ENCODE peak calls at places on chromosomes 7 and 10, in eight cellular contexts. T, W, L, H, R, E, S and X are unnamed samples.

GRCh38 chr7:38391751-38392150 is 118.3 kb upstream of the TARP start:
- DNase-seq in T (no peak), W (no peak), L (no peak), H (no peak), R (no peak), E (no peak), S (no peak), X (no peak)

GRCh38 chr7:116522247-116522646 is 2.6 kb upstream of the CAV1 start:
- DNase-seq in T (no peak), W (no peak), L (peak), H (no peak), R (no peak), E (peak), S (peak), X (peak)

GRCh38 chr7:157612664-157613561 is 276.1 kb downstream of the DNAJB6 start:
- DNase-seq in T (peak), W (no peak), L (peak), H (no peak), R (no peak), E (no peak), S (no peak), X (peak)

GRCh38 chr10:123862421-123863188 is 29.0 kb downstream of the CPXM2 start:
- DNase-seq in T (no peak), W (no peak), L (no peak), H (no peak), R (no peak), E (peak), S (no peak), X (no peak)

GRCh38 chr7:147235983-147236382 is 1119.4 kb downstream of the CNTNAP2 start:
- DNase-seq in T (no peak), W (no peak), L (no peak), H (no peak), R (no peak), E (no peak), S (no peak), X (no peak)

GRCh38 chr10:102552533-102552932 is 48.8 kb downstream of the SUFU start:
- DNase-seq in T (no peak), W (peak), L (no peak), H (no peak), R (no peak), E (no peak), S (no peak), X (no peak)

GRCh38 chr7:6705959-6706665 is 635 bp downstream of the ZNF12 start:
- DNase-seq in T (peak), W (no peak), L (peak), H (peak), R (peak), E (peak), S (no peak), X (no peak)

GRCh38 chr10:70458329-70459060 is 17.0 kb upstream of the NODAL start:
- DNase-seq in T (peak), W (peak), L (peak), H (no peak), R (no peak), E (peak), S (no peak), X (peak)

GRCh38 chr10:95181731-95182130 is 12.3 kb upstream of the ACSM6 start:
- DNase-seq in T (no peak), W (no peak), L (no peak), H (no peak), R (no peak), E (peak), S (no peak), X (peak)

GRCh38 chr7:17041324-17041723 is 159.5 kb upstream of the AGR3 start:
- DNase-seq in T (no peak), W (no peak), L (no peak), H (no peak), R (no peak), E (peak), S (no peak), X (peak)

GRCh38 chr7:155793720-155794119 is 18.5 kb downstream of the SHH start:
- DNase-seq in T (no peak), W (no peak), L (no peak), H (no peak), R (no peak), E (no peak), S (no peak), X (no peak)

GRCh38 chr10:119634219-119634544 is 17.0 kb upstream of the BAG3 start:
- DNase-seq in T (no peak), W (no peak), L (no peak), H (no peak), R (no peak), E (peak), S (no peak), X (no peak)

GRCh38 chr10:35452847-35453246 is 116.5 kb downstream of the CCNY start:
- DNase-seq in T (no peak), W (no peak), L (no peak), H (no peak), R (no peak), E (no peak), S (no peak), X (no peak)

GRCh38 chr10:29865700-29866355 is 193.6 kb downstream of the JCAD start:
- DNase-seq in T (peak), W (no peak), L (no peak), H (no peak), R (no peak), E (no peak), S (peak), X (peak)

GRCh38 chr7:22586101-22586805 is 86.3 kb upstream of the STEAP1B start:
- DNase-seq in T (no peak), W (no peak), L (no peak), H (no peak), R (no peak), E (no peak), S (no peak), X (peak)

GRCh38 chr10:22712959-22713852 is 1.2 kb downstream of the PIP4K2A start:
- DNase-seq in T (peak), W (peak), L (peak), H (peak), R (peak), E (peak), S (no peak), X (peak)

GRCh38 chr10:14253079-14253478 is 77.6 kb downstream of the FRMD4A start:
- DNase-seq in T (no peak), W (no peak), L (no peak), H (no peak), R (no peak), E (no peak), S (no peak), X (peak)

GRCh38 chr7:129343099-129343700 is 91.0 kb upstream of the STRIP2 start:
- DNase-seq in T (peak), W (peak), L (peak), H (peak), R (peak), E (peak), S (peak), X (peak)

GRCh38 chr10:79162861-79163662 is 94.3 kb downstream of the ZMIZ1 start:
- DNase-seq in T (no peak), W (no peak), L (no peak), H (no peak), R (no peak), E (peak), S (no peak), X (peak)

GRCh38 chr10:79102056-79102874 is 33.5 kb downstream of the ZMIZ1 start:
- DNase-seq in T (peak), W (peak), L (peak), H (no peak), R (no peak), E (peak), S (no peak), X (peak)

GRCh38 chr7:7330997-7331396 is 148.7 kb downstream of the C1GALT1 start:
- DNase-seq in T (no peak), W (peak), L (peak), H (no peak), R (no peak), E (no peak), S (no peak), X (no peak)

GRCh38 chr10:1938317-1938716 is 201.0 kb upstream of the ADARB2 start:
- DNase-seq in T (no peak), W (no peak), L (no peak), H (peak), R (no peak), E (no peak), S (no peak), X (no peak)

GRCh38 chr7:102395620-102395957 is 574 bp upstream of the PRKRIP1 start:
- DNase-seq in T (no peak), W (no peak), L (no peak), H (no peak), R (peak), E (peak), S (no peak), X (no peak)

GRCh38 chr7:72087926-72088325 is 324.2 kb downstream of the CALN1 start:
- DNase-seq in T (no peak), W (no peak), L (no peak), H (no peak), R (no peak), E (no peak), S (no peak), X (no peak)

GRCh38 chr7:138278601-138279000 is 181.5 kb upstream of the TRIM24 start:
- DNase-seq in T (no peak), W (no peak), L (no peak), H (no peak), R (no peak), E (no peak), S (no peak), X (peak)

GRCh38 chr10:78742406-78742729 is 326.4 kb upstream of the ZMIZ1 start:
- DNase-seq in T (no peak), W (no peak), L (no peak), H (no peak), R (no peak), E (no peak), S (no peak), X (no peak)

GRCh38 chr7:41942468-41943097 is 239.7 kb upstream of the INHBA start:
- DNase-seq in T (peak), W (no peak), L (peak), H (no peak), R (no peak), E (no peak), S (no peak), X (peak)

GRCh38 chr7:156152380-156152779 is 340.1 kb upstream of the SHH start:
- DNase-seq in T (peak), W (no peak), L (no peak), H (no peak), R (no peak), E (no peak), S (no peak), X (peak)

DNA sequence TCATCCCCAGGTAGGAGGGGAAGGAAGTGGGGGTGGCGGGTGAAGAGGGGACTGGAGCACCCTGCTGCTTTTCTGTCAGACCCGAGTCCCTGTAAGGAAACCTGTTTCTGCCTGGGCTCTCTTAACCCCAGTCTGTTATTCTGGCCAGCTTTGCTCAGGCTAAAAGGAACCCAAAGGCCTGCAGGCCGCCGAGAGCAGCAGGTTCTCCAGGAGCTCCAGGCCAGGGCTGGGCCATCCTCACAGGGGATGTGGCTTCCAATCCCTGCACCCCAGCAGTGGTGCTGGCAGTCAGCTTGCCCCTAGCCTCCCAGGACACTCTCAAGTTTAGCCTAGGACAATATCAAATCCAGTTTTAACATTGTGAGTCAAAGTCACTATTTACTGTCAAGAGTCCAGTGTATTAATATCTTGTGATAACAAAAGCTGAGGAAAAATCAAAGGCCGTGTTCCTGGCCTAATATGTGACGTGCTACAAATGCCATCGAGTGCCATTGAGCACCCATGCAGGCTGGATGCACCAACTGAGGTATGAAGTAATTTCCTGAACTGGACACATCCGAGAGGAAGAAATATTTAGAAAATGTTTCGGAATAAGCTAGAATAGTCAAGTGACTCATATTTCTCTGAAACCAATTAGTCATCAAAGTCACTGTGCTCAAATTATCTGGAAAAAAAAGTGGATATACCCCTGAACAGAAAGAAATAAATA is 7.0 kb downstream of the PKD1L1 start:
- DNase-seq in T (no peak), W (no peak), L (no peak), H (no peak), R (no peak), E (peak), S (no peak), X (peak)
- TF ChIP-seq EZH2phosphoT487 in T (no peak), W (no peak), L (no peak), H (no peak), R (no peak), E (no peak), S (no peak), X (no peak)

GRCh38 chr10:44366936-44367630 is 17.8 kb downstream of the CXCL12 start:
- DNase-seq in T (no peak), W (no peak), L (no peak), H (no peak), R (no peak), E (peak), S (no peak), X (no peak)
- TF ChIP-seq EZH2phosphoT487 in T (no peak), W (no peak), L (no peak), H (no peak), R (no peak), E (no peak), S (no peak), X (no peak)

DNA sequence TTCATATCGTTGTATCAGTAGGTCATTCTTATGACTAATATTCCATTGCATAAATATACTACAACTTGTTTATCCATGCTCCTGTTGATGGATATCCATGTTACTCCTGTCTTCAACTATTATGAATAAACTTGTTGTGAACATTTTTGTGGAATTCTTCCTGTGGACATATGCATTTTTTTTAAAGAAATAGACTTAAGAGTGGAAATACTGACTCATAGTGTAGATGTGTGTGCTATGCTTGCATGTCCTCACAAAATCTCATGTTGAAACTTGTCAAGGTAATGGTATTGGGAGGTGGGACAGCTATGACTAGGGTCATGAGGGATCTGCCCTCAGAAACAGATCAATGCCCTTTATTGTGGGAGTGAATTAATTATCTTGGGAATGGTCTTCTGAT is 240.5 kb upstream of the PRSS58 start:
- DNase-seq in T (no peak), W (no peak), L (no peak), H (no peak), R (no peak), E (peak), S (no peak), X (no peak)
- TF ChIP-seq EZH2phosphoT487 in T (no peak), W (no peak), L (no peak), H (no peak), R (no peak), E (no peak), S (no peak), X (no peak)

DNA sequence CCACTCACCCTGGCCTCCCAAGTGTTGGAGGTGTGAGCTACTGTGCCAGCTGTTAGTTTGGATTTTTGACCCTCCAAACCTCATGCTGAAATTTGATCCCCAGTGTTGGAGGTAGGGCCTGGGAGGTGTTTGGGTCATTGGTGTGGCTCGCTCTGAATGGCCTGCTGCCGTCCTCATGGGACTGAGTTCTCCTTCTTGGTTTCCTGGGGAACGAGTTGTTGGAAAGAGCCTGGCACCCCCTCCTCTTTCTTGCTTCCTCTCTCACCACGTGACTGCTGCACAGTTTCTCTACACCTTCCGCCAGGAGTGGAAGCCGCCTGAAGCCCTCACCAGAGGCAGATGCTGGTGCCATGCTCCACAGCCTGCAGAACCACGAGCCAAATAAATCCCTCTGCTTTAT is 253.5 kb downstream of the PHTF2 start:
- DNase-seq in T (no peak), W (no peak), L (peak), H (no peak), R (no peak), E (no peak), S (no peak), X (no peak)
- TF ChIP-seq EZH2phosphoT487 in T (no peak), W (no peak), L (no peak), H (no peak), R (no peak), E (no peak), S (no peak), X (no peak)

GRCh38 chr7:139830292-139830691 is 1.2 kb downstream of the TBXAS1 start:
- DNase-seq in T (no peak), W (no peak), L (no peak), H (no peak), R (no peak), E (no peak), S (no peak), X (no peak)

GRCh38 chr7:139830779-139831498 is 1.9 kb downstream of the TBXAS1 start:
- DNase-seq in T (no peak), W (no peak), L (no peak), H (no peak), R (no peak), E (no peak), S (no peak), X (no peak)

GRCh38 chr7:139829654-139830130 is 628 bp downstream of the TBXAS1 start:
- DNase-seq in T (no peak), W (no peak), L (no peak), H (no peak), R (no peak), E (no peak), S (no peak), X (no peak)

GRCh38 chr7:139828446-139828845 is 618 bp upstream of the TBXAS1 start:
- DNase-seq in T (no peak), W (no peak), L (no peak), H (no peak), R (no peak), E (no peak), S (no peak), X (no peak)

GRCh38 chr7:139828880-139829653 is at the start of gene TBXAS1:
- DNase-seq in T (peak), W (no peak), L (no peak), H (no peak), R (peak), E (no peak), S (no peak), X (peak)
- TF ChIP-seq EZH2phosphoT487 in T (no peak), W (no peak), L (no peak), H (no peak), R (no peak), E (no peak), S (no peak), X (no peak)

GRCh38 chr10:60114765-60115586 is 208.6 kb upstream of the CCDC6 start:
- DNase-seq in T (peak), W (peak), L (peak), H (peak), R (peak), E (peak), S (peak), X (peak)
- TF ChIP-seq EZH2phosphoT487 in T (no peak), W (no peak), L (no peak), H (no peak), R (no peak), E (no peak), S (no peak), X (no peak)

GRCh38 chr10:121540773-121541395 is 57.4 kb downstream of the FGFR2 start:
- DNase-seq in T (no peak), W (no peak), L (no peak), H (no peak), R (no peak), E (no peak), S (no peak), X (no peak)
- TF ChIP-seq EZH2phosphoT487 in T (no peak), W (no peak), L (no peak), H (no peak), R (no peak), E (no peak), S (no peak), X (no peak)

GRCh38 chr10:128316327-128316726 is 190.1 kb upstream of the MKI67 start:
- DNase-seq in T (no peak), W (no peak), L (no peak), H (no peak), R (no peak), E (no peak), S (no peak), X (no peak)
- TF ChIP-seq EZH2phosphoT487 in T (no peak), W (no peak), L (no peak), H (no peak), R (no peak), E (no peak), S (no peak), X (no peak)

DNA sequence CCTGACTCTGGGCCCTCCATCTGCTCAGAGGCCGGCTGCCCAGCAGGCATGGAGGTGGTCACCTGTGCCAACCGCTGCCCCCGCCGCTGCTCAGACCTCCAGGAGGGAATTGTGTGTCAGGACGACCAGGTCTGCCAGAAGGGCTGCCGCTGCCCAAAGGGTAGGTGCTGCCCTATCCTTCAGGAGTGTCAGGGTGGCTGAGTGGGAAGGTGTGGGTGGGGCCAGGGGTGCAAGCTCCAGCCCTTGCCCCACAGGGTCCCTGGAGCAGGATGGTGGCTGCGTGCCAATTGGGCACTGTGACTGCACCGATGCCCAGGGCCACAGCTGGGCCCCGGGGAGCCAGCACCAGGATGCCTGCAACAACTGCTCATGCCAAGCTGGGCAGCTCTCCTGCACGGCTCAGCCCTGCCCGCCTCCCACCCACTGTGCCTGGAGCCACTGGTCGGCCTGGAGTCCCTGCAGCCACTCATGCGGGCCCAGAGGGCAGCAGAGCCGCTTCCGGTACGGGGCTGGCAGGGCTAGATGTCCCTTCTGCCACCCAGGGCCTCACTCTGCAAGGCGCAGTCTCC is 17.5 kb upstream of the ZNF862 start:
- DNase-seq in T (no peak), W (no peak), L (no peak), H (no peak), R (no peak), E (no peak), S (no peak), X (no peak)
- TF ChIP-seq EZH2phosphoT487 in T (no peak), W (no peak), L (no peak), H (no peak), R (no peak), E (no peak), S (no peak), X (no peak)

DNA sequence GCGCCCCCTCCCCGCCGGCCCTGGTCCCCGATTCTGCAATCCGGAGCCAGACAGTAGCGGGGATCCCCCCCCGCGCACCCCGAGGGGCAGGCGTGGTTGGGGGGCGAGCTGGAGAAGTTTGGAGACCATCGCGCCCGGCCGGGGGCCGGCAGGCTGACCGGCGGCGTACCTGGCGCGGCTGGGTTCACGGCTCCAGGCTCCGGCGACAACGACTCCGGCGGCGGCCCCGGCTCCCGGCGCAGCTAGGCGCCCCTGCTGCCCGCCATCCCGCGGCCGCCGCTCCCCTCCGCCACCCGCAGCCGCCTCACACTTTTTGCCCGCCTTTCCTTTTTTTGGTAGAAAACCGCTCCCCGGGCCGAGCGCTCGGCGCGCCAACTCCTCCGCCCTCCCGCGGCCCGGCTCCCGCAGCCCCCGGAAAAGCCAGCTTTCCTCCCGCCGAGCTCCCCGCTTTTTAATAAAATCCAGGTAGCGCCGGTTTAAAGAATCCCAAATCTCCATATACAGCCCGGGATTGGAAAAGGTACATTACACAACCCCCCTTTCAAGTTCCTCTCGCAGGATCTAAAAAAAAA is at the start of gene TNRC18:
- DNase-seq in T (no peak), W (peak), L (no peak), H (peak), R (peak), E (no peak), S (no peak), X (no peak)
- TF ChIP-seq EZH2phosphoT487 in T (no peak), W (no peak), L (no peak), H (no peak), R (no peak), E (no peak), S (no peak), X (no peak)